ENCODE peak calls at places on chromosomes 1 and 21, in eight cellular contexts. C, O, R, H, J, L, I and B are unnamed samples.

GRCh38 chr1:167912294-167912693 is 1.6 kb downstream of the ADCY10 start:
- DNase-seq in C (no peak), O (peak), R (no peak), H (no peak), J (no peak), L (no peak), I (no peak), B (no peak)

GRCh38 chr1:64246294-64246917 is 43.0 kb downstream of the UBE2U start:
- DNase-seq in C (no peak), O (no peak), R (no peak), H (peak), J (no peak), L (no peak), I (no peak), B (peak)

GRCh38 chr1:203663294-203663693 is 36.7 kb downstream of the ATP2B4 start:
- DNase-seq in C (no peak), O (no peak), R (peak), H (peak), J (no peak), L (no peak), I (no peak), B (peak)

GRCh38 chr1:22685675-22686074 is 25.0 kb upstream of the EPHB2 start:
- DNase-seq in C (no peak), O (no peak), R (no peak), H (peak), J (no peak), L (no peak), I (no peak), B (no peak)

GRCh38 chr21:32653326-32653901 is 41.2 kb upstream of the CFAP298 start:
- DNase-seq in C (no peak), O (peak), R (no peak), H (no peak), J (no peak), L (no peak), I (no peak), B (no peak)

GRCh38 chr1:119764220-119764619 is 4.5 kb downstream of the HMGCS2 start:
- DNase-seq in C (no peak), O (no peak), R (no peak), H (no peak), J (no peak), L (no peak), I (no peak), B (no peak)

GRCh38 chr1:225813250-225813964 is 3.5 kb downstream of the EPHX1 start:
- DNase-seq in C (peak), O (no peak), R (no peak), H (no peak), J (peak), L (no peak), I (no peak), B (no peak)

GRCh38 chr1:153565529-153566374 is at the start of gene S100A2:
- DNase-seq in C (no peak), O (no peak), R (peak), H (peak), J (peak), L (peak), I (no peak), B (peak)

GRCh38 chr1:244730153-244730933 is 77.4 kb downstream of the DESI2 start:
- DNase-seq in C (peak), O (peak), R (no peak), H (peak), J (no peak), L (no peak), I (no peak), B (no peak)

GRCh38 chr1:225950905-225951351 is 9.9 kb upstream of the LEFTY2 start:
- DNase-seq in C (no peak), O (peak), R (no peak), H (no peak), J (no peak), L (no peak), I (no peak), B (no peak)

GRCh38 chr1:205672929-205673328 is 7.4 kb downstream of the SLC45A3 start:
- DNase-seq in C (no peak), O (no peak), R (no peak), H (no peak), J (no peak), L (no peak), I (no peak), B (no peak)

DNA sequence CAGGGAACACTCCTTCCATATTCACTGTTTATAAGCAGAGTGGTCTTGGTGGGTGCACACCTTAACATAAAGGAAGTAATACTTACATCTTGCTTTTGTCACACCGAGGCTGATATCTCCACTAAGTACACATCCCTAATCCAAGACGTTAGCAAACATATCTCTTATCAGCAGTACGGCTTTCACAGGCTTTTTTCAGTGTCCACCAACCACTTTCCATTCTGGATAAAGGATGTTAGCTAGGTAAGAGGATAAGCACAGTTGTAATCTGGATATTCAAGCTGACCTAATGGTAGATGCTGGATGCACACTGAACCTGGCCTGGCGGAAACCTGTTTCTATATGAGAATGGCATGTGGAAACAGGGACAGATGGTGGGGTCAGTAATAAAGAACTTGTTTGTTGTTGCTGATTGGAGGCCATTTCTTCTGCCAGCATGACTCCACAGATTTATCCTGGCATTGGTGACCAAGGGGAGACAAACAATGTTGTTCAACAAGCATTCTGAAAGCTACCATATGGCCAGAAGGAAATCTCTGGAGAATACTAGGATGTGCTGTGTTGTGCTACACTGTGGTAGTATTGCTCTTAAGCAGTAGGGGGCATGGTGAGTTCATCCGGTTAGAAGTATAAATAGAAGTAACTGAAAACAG is 416.4 kb downstream of the PTBP2 start:
- DNase-seq in C (no peak), O (no peak), R (no peak), H (peak), J (no peak), L (peak), I (no peak), B (peak)
- TF ChIP-seq CTCF in C (peak), O (peak), R (peak), H (peak), J (no peak), L (peak), I (peak), B (peak)

DNA sequence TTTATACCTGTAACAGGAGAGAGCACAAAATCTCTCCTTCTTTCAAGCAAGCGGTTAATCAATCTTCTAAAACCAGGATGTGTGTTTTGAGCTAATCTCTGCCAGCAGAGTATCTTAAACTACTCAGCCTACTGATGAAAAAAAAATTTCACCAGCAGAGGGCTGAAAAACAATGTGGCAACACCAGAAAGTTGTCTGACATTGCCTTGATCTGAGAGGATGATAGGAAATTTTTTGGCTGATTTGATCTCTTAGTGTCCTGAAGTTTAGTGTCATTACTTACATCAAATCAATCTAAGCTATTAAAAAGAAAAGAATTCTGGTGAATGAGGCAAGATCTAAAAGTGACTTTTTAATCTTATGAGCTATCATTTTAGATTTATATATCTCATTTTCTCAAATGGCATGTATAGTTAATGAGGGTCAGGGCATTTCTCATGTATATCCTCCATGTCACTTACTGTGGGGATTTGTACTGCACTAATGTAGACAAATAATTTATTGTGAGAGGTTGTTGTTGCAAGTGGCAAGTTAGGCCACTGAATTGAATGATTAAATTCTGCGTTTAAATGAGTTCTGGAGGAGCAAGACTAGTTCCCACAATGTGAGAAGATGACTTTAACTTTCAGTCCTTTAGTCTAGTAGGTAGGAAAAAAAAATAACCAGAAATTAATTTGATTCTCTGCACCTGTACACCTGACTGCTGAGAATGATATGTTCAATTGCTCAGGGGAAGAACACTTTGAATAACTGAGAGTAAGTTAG is 10.8 kb downstream of the ADAMTS1 start:
- DNase-seq in C (no peak), O (no peak), R (no peak), H (no peak), J (no peak), L (no peak), I (no peak), B (no peak)
- TF ChIP-seq CTCF in C (peak), O (no peak), R (no peak), H (peak), J (no peak), L (no peak), I (peak), B (peak)

GRCh38 chr1:111507411-111508201 is 4.2 kb upstream of the ADORA3 start:
- DNase-seq in C (peak), O (peak), R (no peak), H (peak), J (no peak), L (peak), I (no peak), B (peak)
- TF ChIP-seq CTCF in C (no peak), O (no peak), R (no peak), H (no peak), J (no peak), L (peak), I (no peak), B (no peak)

GRCh38 chr1:37037675-37038074 is 3.4 kb upstream of the GRIK3 start:
- DNase-seq in C (no peak), O (peak), R (no peak), H (no peak), J (no peak), L (no peak), I (no peak), B (no peak)

GRCh38 chr1:37036667-37037053 is 2.3 kb upstream of the GRIK3 start:
- DNase-seq in C (no peak), O (no peak), R (no peak), H (no peak), J (no peak), L (no peak), I (no peak), B (no peak)

GRCh38 chr1:37034301-37035013 is at the start of gene GRIK3:
- DNase-seq in C (no peak), O (peak), R (no peak), H (no peak), J (no peak), L (no peak), I (no peak), B (no peak)

GRCh38 chr1:37035014-37035686 is 835 bp upstream of the GRIK3 start:
- DNase-seq in C (no peak), O (peak), R (no peak), H (no peak), J (no peak), L (no peak), I (no peak), B (no peak)

GRCh38 chr1:37035828-37036666 is 1.7 kb upstream of the GRIK3 start:
- DNase-seq in C (no peak), O (peak), R (no peak), H (no peak), J (no peak), L (no peak), I (no peak), B (no peak)
- TF ChIP-seq CTCF in C (no peak), O (no peak), R (no peak), H (no peak), J (no peak), L (peak), I (no peak), B (no peak)

DNA sequence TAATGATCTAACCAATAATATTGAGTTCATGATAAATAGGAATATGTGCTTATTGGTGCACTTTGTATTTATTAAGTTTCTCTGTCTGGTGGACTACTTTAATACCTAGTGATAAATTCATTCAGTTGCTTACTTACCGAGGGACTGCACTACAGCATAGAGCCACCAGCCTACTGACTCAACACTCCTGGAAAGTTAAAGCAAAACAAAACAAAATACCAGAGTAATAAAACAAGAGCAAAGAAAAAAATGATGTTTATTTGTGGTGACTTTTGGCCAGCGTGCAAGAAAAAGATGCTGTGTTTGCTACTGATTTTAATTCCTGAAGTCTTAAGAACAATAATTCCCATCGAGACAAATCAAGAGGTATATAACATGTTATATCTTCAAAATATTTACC is 586.3 kb downstream of the PLA2G4A start:
- DNase-seq in C (no peak), O (no peak), R (no peak), H (peak), J (no peak), L (no peak), I (no peak), B (no peak)
- TF ChIP-seq CTCF in C (no peak), O (no peak), R (no peak), H (no peak), J (no peak), L (no peak), I (no peak), B (no peak)

GRCh38 chr1:218679988-218680743 is 335.0 kb downstream of the TGFB2 start:
- DNase-seq in C (no peak), O (no peak), R (no peak), H (no peak), J (no peak), L (no peak), I (no peak), B (no peak)

GRCh38 chr1:218679391-218679790 is 334.3 kb downstream of the TGFB2 start:
- DNase-seq in C (no peak), O (no peak), R (no peak), H (peak), J (no peak), L (no peak), I (no peak), B (no peak)

GRCh38 chr1:218686258-218686657 is 341.1 kb downstream of the TGFB2 start:
- DNase-seq in C (no peak), O (no peak), R (no peak), H (peak), J (no peak), L (no peak), I (no peak), B (peak)

DNA sequence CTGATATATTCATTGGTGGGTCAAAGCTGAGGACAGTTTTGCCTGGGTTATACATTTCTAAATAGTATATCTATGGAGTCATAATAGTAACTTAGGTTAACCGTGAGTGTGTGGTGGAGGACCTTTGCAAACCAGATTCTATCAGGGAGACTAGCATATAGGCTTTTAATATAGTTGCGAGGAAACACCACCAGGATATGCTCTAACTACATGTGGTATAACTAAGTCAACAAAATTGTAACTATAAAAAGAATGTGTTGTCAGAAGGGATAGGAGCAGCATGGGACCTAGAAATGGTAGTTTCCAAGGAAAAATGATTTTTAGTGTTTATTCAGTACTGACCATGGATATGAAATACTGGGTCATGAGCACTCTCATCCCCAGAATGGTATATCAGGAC is 338.1 kb downstream of the TGFB2 start:
- DNase-seq in C (no peak), O (no peak), R (no peak), H (no peak), J (no peak), L (no peak), I (no peak), B (peak)
- TF ChIP-seq CTCF in C (no peak), O (no peak), R (no peak), H (no peak), J (no peak), L (no peak), I (no peak), B (peak)

DNA sequence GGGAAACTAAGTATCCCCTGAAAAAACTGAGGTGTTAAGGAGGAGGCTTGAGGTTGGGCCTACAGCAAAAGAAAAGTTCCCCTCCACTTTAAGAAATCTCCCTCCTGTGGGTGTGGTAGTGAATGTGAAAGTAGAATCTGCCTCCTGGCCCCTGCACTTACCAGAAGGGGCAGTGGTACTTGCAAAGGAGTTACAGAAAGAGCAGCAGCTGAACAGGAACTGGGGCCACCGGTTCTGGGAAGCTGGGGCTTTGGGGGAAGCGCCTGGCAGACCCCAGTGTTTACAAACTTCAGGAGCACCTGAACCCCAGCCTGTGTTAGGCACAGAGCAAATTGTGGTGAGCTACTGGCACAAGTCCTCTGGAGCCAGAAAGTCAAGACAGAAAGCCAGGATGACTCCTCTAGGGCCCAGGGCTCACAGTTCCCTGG is 250.2 kb upstream of the FGGY start:
- DNase-seq in C (no peak), O (no peak), R (no peak), H (no peak), J (no peak), L (peak), I (no peak), B (no peak)
- TF ChIP-seq CTCF in C (peak), O (no peak), R (no peak), H (no peak), J (no peak), L (peak), I (no peak), B (no peak)